ENCODE peak calls at places on chromosomes 7 and 10, in four cellular contexts. One of them, this sample, is unnamed.
A peak's percentile ranks its signal among the peaks of the same experiment; 100 is the strongest.

GRCh38 chr10:62046522-62047239 is 145.2 kb downstream of the ARID5B start:
- DNase-seq in MM.1S: peak; percentile 86
- DNase-seq in hepatocyte: peak; percentile 63
- DNase-seq in neural progenitor cell: no peak
- DNase-seq in this sample: peak; percentile 70

GRCh38 chr7:157905740-157906461 is 569.1 kb downstream of the DNAJB6 start:
- DNase-seq in MM.1S: no peak
- DNase-seq in hepatocyte: no peak
- DNase-seq in neural progenitor cell: peak; percentile 18
- DNase-seq in this sample: no peak

GRCh38 chr10:58888957-58889356 is 287.5 kb upstream of the PHYHIPL start:
- DNase-seq in MM.1S: no peak
- DNase-seq in hepatocyte: no peak
- DNase-seq in neural progenitor cell: no peak
- DNase-seq in this sample: no peak

GRCh38 chr10:110115784-110116520 is 91.5 kb upstream of the MXI1 start:
- DNase-seq in MM.1S: no peak
- DNase-seq in hepatocyte: no peak
- DNase-seq in neural progenitor cell: no peak
- DNase-seq in this sample: no peak

GRCh38 chr7:8165150-8165549 is 96.8 kb downstream of the ICA1 start:
- DNase-seq in MM.1S: no peak
- DNase-seq in hepatocyte: no peak
- DNase-seq in neural progenitor cell: no peak
- DNase-seq in this sample: no peak

GRCh38 chr10:3192856-3193635 is 20.5 kb upstream of the PITRM1 start:
- DNase-seq in MM.1S: peak; percentile 55
- DNase-seq in hepatocyte: peak; percentile 73
- DNase-seq in neural progenitor cell: peak; percentile 64
- DNase-seq in this sample: peak; percentile 86

GRCh38 chr7:127207246-127207645 is 45.5 kb downstream of the GRM8 start:
- DNase-seq in MM.1S: no peak
- DNase-seq in hepatocyte: no peak
- DNase-seq in neural progenitor cell: no peak
- DNase-seq in this sample: no peak

GRCh38 chr7:79880312-79880711 is 254.3 kb upstream of the GNAI1 start:
- DNase-seq in MM.1S: no peak
- DNase-seq in hepatocyte: no peak
- DNase-seq in neural progenitor cell: peak; percentile 9
- DNase-seq in this sample: no peak

GRCh38 chr7:84998665-84999064 is 188.2 kb downstream of the SEMA3D start:
- DNase-seq in MM.1S: no peak
- DNase-seq in hepatocyte: no peak
- DNase-seq in neural progenitor cell: no peak
- DNase-seq in this sample: no peak

GRCh38 chr10:21518629-21519321 is 6.7 kb downstream of the SKIDA1 start:
- DNase-seq in MM.1S: no peak
- DNase-seq in hepatocyte: peak; percentile 52
- DNase-seq in neural progenitor cell: peak; percentile 65
- DNase-seq in this sample: peak; percentile 62

GRCh38 chr10:125133706-125134482 is 26.5 kb downstream of the CTBP2 start:
- DNase-seq in MM.1S: no peak
- DNase-seq in hepatocyte: no peak
- DNase-seq in neural progenitor cell: peak; percentile 51
- DNase-seq in this sample: no peak

GRCh38 chr10:34704526-34705184 is 110.4 kb downstream of the PARD3 start:
- DNase-seq in MM.1S: no peak
- DNase-seq in hepatocyte: no peak
- DNase-seq in neural progenitor cell: no peak
- DNase-seq in this sample: no peak

GRCh38 chr10:20767028-20767427 is 130.1 kb downstream of the NEBL start:
- DNase-seq in MM.1S: no peak
- DNase-seq in hepatocyte: no peak
- DNase-seq in neural progenitor cell: no peak
- DNase-seq in this sample: peak; percentile 48

GRCh38 chr10:5632430-5632829 is 34.0 kb downstream of the ASB13 start:
- DNase-seq in MM.1S: no peak
- DNase-seq in hepatocyte: peak; percentile 84
- DNase-seq in neural progenitor cell: no peak
- DNase-seq in this sample: peak; percentile 50

GRCh38 chr7:23277359-23277989 is 21.7 kb upstream of the MALSU1 start:
- DNase-seq in MM.1S: peak; percentile 72
- DNase-seq in hepatocyte: peak; percentile 79
- DNase-seq in neural progenitor cell: peak; percentile 75
- DNase-seq in this sample: peak; percentile 75
- TF ChIP-seq EZH2phosphoT487 in MM.1S: no peak
- TF ChIP-seq EZH2phosphoT487 in hepatocyte: no peak
- TF ChIP-seq EZH2phosphoT487 in neural progenitor cell: no peak
- TF ChIP-seq EZH2phosphoT487 in this sample: no peak

DNA sequence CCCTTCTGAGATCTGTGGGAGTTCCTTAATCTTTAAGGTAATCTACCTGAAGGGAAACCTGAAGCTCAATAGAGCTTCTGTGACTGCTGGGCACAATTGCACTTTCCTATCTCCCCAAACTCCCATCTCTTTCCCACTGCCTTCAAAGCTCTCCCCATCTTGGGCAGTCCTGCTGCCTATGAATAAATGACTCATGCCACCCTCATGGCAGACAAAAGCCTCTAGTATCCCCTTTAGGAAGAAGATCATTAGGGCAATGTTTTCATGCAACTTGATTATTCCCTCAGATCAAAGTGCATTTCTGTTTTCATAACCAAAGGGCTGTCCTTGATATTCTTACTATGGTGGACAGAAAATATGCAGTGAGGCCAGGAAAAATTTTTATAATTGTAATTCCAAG is 704.9 kb upstream of the LRRN3 start:
- DNase-seq in MM.1S: no peak
- DNase-seq in hepatocyte: no peak
- DNase-seq in neural progenitor cell: no peak
- DNase-seq in this sample: no peak
- H3K4me2 ChIP-seq in MM.1S: no peak overlapping the region
- H3K4me2 ChIP-seq in hepatocyte: no peak overlapping the region
- H3K4me2 ChIP-seq in neural progenitor cell: no peak overlapping the region
- H3K4me2 ChIP-seq in this sample: no peak overlapping the region

GRCh38 chr7:514242-514641 is 5.4 kb downstream of the PDGFA start:
- DNase-seq in MM.1S: no peak
- DNase-seq in hepatocyte: no peak
- DNase-seq in neural progenitor cell: no peak
- DNase-seq in this sample: no peak

GRCh38 chr7:512146-512510 is 7.5 kb downstream of the PDGFA start:
- DNase-seq in MM.1S: no peak
- DNase-seq in hepatocyte: no peak
- DNase-seq in neural progenitor cell: no peak
- DNase-seq in this sample: no peak

GRCh38 chr7:511476-512145 is 8.0 kb downstream of the PDGFA start:
- DNase-seq in MM.1S: no peak
- DNase-seq in hepatocyte: no peak
- DNase-seq in neural progenitor cell: no peak
- DNase-seq in this sample: no peak

GRCh38 chr7:513521-514166 is 6.0 kb downstream of the PDGFA start:
- DNase-seq in MM.1S: no peak
- DNase-seq in hepatocyte: no peak
- DNase-seq in neural progenitor cell: no peak
- DNase-seq in this sample: peak; percentile 38

GRCh38 chr7:512541-513311 is 6.9 kb downstream of the PDGFA start:
- DNase-seq in MM.1S: no peak
- DNase-seq in hepatocyte: no peak
- DNase-seq in neural progenitor cell: no peak
- DNase-seq in this sample: no peak
- H4K20me1 ChIP-seq in MM.1S: no peaks in the 10 kb centered on the region
- H4K20me1 ChIP-seq in hepatocyte: peaks cover 44% of the 10 kb centered on the region
- H4K20me1 ChIP-seq in neural progenitor cell: peaks cover 20% of the 10 kb centered on the region
- H4K20me1 ChIP-seq in this sample: no peaks in the 10 kb centered on the region

DNA sequence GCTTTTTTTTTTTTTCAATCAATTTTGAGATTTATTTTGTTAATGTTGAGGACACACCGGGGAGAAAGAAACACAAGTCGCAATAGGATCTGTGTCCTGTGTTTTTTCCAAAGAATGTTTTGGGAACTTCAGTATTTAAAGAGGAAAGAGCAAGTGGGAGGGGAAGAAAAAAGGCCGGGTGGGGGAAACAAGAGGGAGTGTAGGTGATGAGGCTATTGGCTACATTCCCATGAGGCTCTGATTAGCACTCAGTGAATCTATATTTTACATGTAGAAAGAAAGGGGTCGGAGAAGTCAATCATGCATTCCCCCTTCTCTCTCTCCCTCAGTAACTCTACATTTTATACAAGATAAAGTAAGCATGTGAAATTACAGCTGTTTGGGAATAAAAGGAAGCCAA is 4.1 kb downstream of the ZNF680 start:
- DNase-seq in MM.1S: no peak
- DNase-seq in hepatocyte: no peak
- DNase-seq in neural progenitor cell: no peak
- DNase-seq in this sample: peak; percentile 46
- TF ChIP-seq EZH2phosphoT487 in MM.1S: no peak
- TF ChIP-seq EZH2phosphoT487 in hepatocyte: no peak
- TF ChIP-seq EZH2phosphoT487 in neural progenitor cell: no peak
- TF ChIP-seq EZH2phosphoT487 in this sample: no peak

DNA sequence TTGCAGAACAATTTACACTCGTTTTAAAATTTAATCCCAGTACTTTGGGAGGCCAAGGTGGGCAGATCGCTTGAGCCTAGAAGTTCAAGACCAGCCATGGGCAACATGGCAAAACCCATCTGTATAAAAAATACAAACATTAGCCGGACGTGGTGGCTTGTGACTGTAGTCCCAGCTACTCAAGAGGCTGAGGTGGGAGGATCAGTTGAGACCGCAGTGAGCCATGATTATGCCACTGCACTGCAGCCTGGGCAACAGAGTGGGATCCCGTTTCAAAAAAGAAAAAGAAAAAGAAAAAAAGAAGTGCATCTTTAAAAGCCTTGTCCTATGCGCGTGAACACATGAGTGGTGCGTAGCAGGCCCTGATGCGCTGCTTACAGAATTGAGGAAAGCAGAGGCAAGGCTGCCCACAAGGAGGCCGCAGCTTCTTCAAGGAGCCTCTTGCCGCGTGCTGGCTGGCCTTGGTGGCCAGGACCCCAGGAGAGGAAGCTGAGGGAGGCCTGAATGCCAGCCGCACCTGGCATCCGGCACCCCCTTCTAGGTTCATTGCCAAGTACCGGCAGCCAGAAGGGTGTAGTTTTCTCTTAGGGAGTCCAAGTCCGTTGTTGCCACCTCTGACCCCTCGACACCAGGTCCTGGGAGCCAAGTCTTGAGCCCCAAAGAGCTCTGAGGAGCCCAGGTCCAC is 124.5 kb downstream of the UBE2H start:
- DNase-seq in MM.1S: no peak
- DNase-seq in hepatocyte: no peak
- DNase-seq in neural progenitor cell: no peak
- DNase-seq in this sample: no peak
- H3K4me2 ChIP-seq in MM.1S: no peak overlapping the region
- H3K4me2 ChIP-seq in hepatocyte: no peak overlapping the region
- H3K4me2 ChIP-seq in neural progenitor cell: no peak overlapping the region
- H3K4me2 ChIP-seq in this sample: no peak overlapping the region